ENCODE peak calls at places on chromosomes 16 and 17, in four cellular contexts. A, T, F and K are unnamed samples.
A peak's percentile ranks its signal among the peaks of the same experiment; 100 is the strongest.

GRCh38 chr16:74563828-74564263 is 43.1 kb downstream of the GLG1 start:
- DNase-seq in T (no peak), A (peak; percentile 42), F (no peak), K (peak; percentile 21)

GRCh38 chr17:68344701-68345136 is 53.4 kb downstream of the ARSG start:
- DNase-seq in T (no peak), A (no peak), F (no peak), K (no peak)

GRCh38 chr17:34171245-34171818 is 83.8 kb upstream of the CCL2 start:
- DNase-seq in A (peak; percentile 75), F (peak; percentile 28), T (peak; percentile 58), K (peak; percentile 52)

GRCh38 chr17:36920032-36921000 is 17.0 kb upstream of the LHX1 start:
- DNase-seq in A (no peak), T (no peak), F (no peak), K (no peak)

GRCh38 chr17:81409190-81409935 is 14.1 kb downstream of the BAHCC1 start:
- DNase-seq in F (no peak), T (no peak), A (no peak), K (no peak)

GRCh38 chr16:68384293-68385255 is 63.7 kb downstream of the SMPD3 start:
- DNase-seq in F (no peak), A (no peak), T (no peak), K (no peak)

GRCh38 chr16:3739636-3740035 is 22.3 kb upstream of the TRAP1 start:
- DNase-seq in T (no peak), A (no peak), F (no peak), K (no peak)

GRCh38 chr16:75272097-75272548 is 20.7 kb upstream of the BCAR1 start:
- DNase-seq in F (no peak), T (no peak), A (no peak), K (no peak)

GRCh38 chr16:81467072-81467471 is 22.5 kb downstream of the CMIP start:
- DNase-seq in T (no peak), A (no peak), F (no peak), K (no peak)

GRCh38 chr17:43868236-43868994 is 21.4 kb downstream of the CD300LG start:
- DNase-seq in T (no peak), F (no peak), A (no peak), K (no peak)

GRCh38 chr17:31480067-31480466 is 88.6 kb downstream of the RAB11FIP4 start:
- DNase-seq in A (no peak), F (no peak), T (no peak), K (no peak)

GRCh38 chr17:82090549-82091263 is 7.3 kb downstream of the FASN start:
- DNase-seq in T (no peak), F (no peak), A (no peak), K (no peak)

GRCh38 chr17:4520881-4521600 is 22.4 kb downstream of the SPNS2 start:
- DNase-seq in A (no peak), T (no peak), F (no peak), K (no peak)

GRCh38 chr17:38897671-38898290 is 27.6 kb upstream of the LASP1NB start:
- DNase-seq in T (no peak), F (no peak), A (no peak), K (no peak)

GRCh38 chr16:70608516-70608915 is 37.8 kb upstream of the IL34 start:
- DNase-seq in F (no peak), A (no peak), T (no peak), K (no peak)

GRCh38 chr16:28543072-28543471 is 4.3 kb upstream of the NUPR1 start:
- DNase-seq in T (no peak), F (no peak), A (peak; percentile 44), K (no peak)

GRCh38 chr16:71961066-71962039 is 38.8 kb downstream of the PKD1L3 start:
- DNase-seq in F (peak; percentile 80), A (peak; percentile 80), T (peak; percentile 79), K (peak; percentile 96)

GRCh38 chr16:19979638-19980037 is 94.1 kb downstream of the GPR139 start:
- DNase-seq in F (no peak), T (no peak), A (no peak), K (no peak)

GRCh38 chr17:39699818-39700147 is at the start of gene ERBB2:
- DNase-seq in F (peak; percentile 75), A (peak; percentile 81), T (no peak), K (peak; percentile 94)

GRCh38 chr17:77654296-77654695 is 304.2 kb upstream of the TNRC6C start:
- DNase-seq in T (no peak), F (no peak), A (no peak), K (no peak)

GRCh38 chr17:60173304-60173807 is 23.6 kb downstream of the CA4 start:
- DNase-seq in A (no peak), T (no peak), F (no peak), K (peak; percentile 15)

GRCh38 chr16:2091722-2092620 is 43.7 kb downstream of the PKD1 start:
- DNase-seq in T (no peak), F (no peak), A (no peak), K (no peak)

GRCh38 chr16:81708459-81709368 is 70.4 kb upstream of the PLCG2 start:
- DNase-seq in F (no peak), A (no peak), T (peak; percentile 76), K (no peak)

GRCh38 chr17:1714980-1715802 is 5.0 kb upstream of the TLCD2 start:
- DNase-seq in T (peak; percentile 78), F (peak; percentile 91), A (peak; percentile 93), K (peak; percentile 98)

GRCh38 chr16:70529051-70529777 is 5.6 kb downstream of the SF3B3 start:
- DNase-seq in A (no peak), F (no peak), T (no peak), K (no peak)

GRCh38 chr16:17476414-17477259 is 5.9 kb upstream of the XYLT1 start:
- DNase-seq in F (peak; percentile 26), A (no peak), T (no peak), K (peak; percentile 83)

GRCh38 chr16:55280622-55281021 is 43.4 kb upstream of the IRX6 start:
- DNase-seq in F (no peak), T (no peak), A (no peak), K (peak; percentile 34)

GRCh38 chr16:12178251-12178990 is 201.9 kb downstream of the SNX29 start:
- DNase-seq in F (peak; percentile 63), A (no peak), T (peak; percentile 60), K (no peak)

GRCh38 chr17:59650642-59651041 is 30.9 kb downstream of the CLTC start:
- DNase-seq in A (no peak), F (no peak), T (no peak), K (no peak)

GRCh38 chr17:5881849-5882248 is 188.3 kb upstream of the WSCD1 start:
- DNase-seq in F (no peak), T (no peak), A (no peak), K (no peak)
- TF ChIP-seq CTCF in F (no peak), T (no peak), A (no peak), K (no peak)

GRCh38 chr16:14015461-14015860 is 55.7 kb upstream of the MRTFB start:
- DNase-seq in F (no peak), T (no peak), A (no peak), K (no peak)
- H3K4me3 ChIP-seq in F (no peak overlapping the region), T (no peak overlapping the region), A (peak overlapping the region; percentile 42), K (no peak overlapping the region)

GRCh38 chr17:73342549-73343167 is 30.9 kb upstream of the CDC42EP4 start:
- DNase-seq in F (no peak), T (no peak), A (no peak), K (no peak)
- TF ChIP-seq CTCF in F (no peak), T (no peak), A (no peak), K (no peak)

GRCh38 chr17:17175340-17175739 is 30.8 kb downstream of the PLD6 start:
- DNase-seq in F (no peak), A (no peak), T (no peak), K (no peak)
- H3K4me3 ChIP-seq in F (no peak overlapping the region), A (no peak overlapping the region), T (no peak overlapping the region), K (no peak overlapping the region)

GRCh38 chr16:88630941-88631340 is 7.4 kb upstream of the IL17C start:
- DNase-seq in A (no peak), F (no peak), T (no peak), K (no peak)

GRCh38 chr16:88630433-88630832 is 7.9 kb upstream of the IL17C start:
- DNase-seq in F (no peak), A (no peak), T (no peak), K (no peak)

GRCh38 chr16:88628512-88628974 is 9.8 kb upstream of the IL17C start:
- DNase-seq in A (no peak), F (no peak), T (no peak), K (no peak)

GRCh38 chr16:88631384-88631783 is 7.0 kb upstream of the IL17C start:
- DNase-seq in T (no peak), A (no peak), F (no peak), K (no peak)

DNA sequence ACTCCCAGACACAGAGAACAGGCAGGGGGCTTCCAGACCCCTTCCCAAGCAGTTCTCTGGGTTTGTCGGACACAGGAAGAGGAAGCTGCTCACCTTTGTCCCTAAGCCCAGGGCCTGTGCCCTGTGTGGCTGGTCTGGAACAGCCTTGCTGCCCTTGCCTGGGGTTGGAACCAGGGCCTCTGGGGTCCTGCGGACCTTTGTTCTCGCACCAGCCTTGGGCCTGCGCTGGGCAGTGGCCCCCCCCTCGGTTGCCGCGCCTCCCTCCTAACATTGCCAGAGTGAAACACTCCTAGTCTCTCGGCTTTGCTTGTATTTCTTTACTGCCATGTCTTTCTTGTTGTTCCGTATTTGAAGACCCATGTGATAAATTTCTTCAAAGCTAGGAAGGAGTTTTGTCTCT is 8.5 kb upstream of the IL17C start:
- DNase-seq in F (no peak), A (no peak), T (no peak), K (no peak)
- TF ChIP-seq CTCF in F (no peak), A (no peak), T (no peak), K (no peak)

GRCh38 chr16:67356372-67356771 is 29.8 kb downstream of the LRRC36 start:
- DNase-seq in F (no peak), T (no peak), A (no peak), K (no peak)
- H3K4me3 ChIP-seq in F (no peak overlapping the region), T (no peak overlapping the region), A (no peak overlapping the region), K (no peak overlapping the region)